ENCODE peak calls at places on chromosome 4, in four cellular contexts. M, G, A and H are unnamed samples.

GRCh38 chr4:15149842-15150592 is 147.7 kb downstream of the CPEB2 start:
- DNase-seq in M (peak), G (peak), A (peak), H (no peak)

GRCh38 chr4:10087152-10087791 is 29.3 kb downstream of the WDR1 start:
- DNase-seq in M (no peak), G (no peak), A (no peak), H (no peak)

GRCh38 chr4:16692021-16692420 is 206.4 kb downstream of the LDB2 start:
- DNase-seq in M (no peak), G (no peak), A (no peak), H (no peak)

GRCh38 chr4:99362768-99363167 is 10.2 kb upstream of the ADH1C start:
- DNase-seq in M (no peak), G (no peak), A (no peak), H (no peak)

GRCh38 chr4:141576585-141577110 is 59.7 kb upstream of the IL15 start:
- DNase-seq in M (no peak), G (no peak), A (no peak), H (no peak)

GRCh38 chr4:13905543-13905942 is 278.0 kb upstream of the BOD1L1 start:
- DNase-seq in M (no peak), G (no peak), A (no peak), H (no peak)

GRCh38 chr4:87011340-87012034 is 76.7 kb downstream of the AFF1 start:
- DNase-seq in M (no peak), G (no peak), A (peak), H (no peak)

GRCh38 chr4:151361126-151361525 is 35.7 kb upstream of the SH3D19 start:
- DNase-seq in M (no peak), G (no peak), A (no peak), H (no peak)

DNA sequence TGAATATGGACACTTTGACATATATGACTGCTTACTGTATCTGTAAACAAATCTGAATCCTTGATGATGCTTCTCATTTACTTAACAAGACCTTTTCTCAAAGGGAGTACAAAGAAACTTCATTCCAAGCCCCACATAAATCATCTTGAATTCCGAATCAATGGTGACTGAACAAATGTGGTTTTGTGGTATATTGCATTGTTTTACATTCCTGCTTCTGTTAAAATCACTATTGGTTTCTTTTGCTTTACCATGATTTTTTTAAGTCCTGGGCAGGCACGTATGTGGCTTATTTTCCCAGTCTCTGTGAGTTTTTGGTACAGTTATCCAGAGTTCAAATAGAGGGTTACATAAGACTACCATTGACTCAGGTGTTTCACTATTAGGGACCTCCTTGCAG is 196.3 kb downstream of the GALNTL6 start:
- DNase-seq in M (no peak), G (no peak), A (no peak), H (no peak)
- TF ChIP-seq CTCF in M (no peak), G (no peak), A (no peak), H (no peak)

GRCh38 chr4:2796261-2797187 is 3.6 kb downstream of the SH3BP2 start:
- DNase-seq in M (no peak), G (peak), A (peak), H (peak)
- TF ChIP-seq CTCF in M (no peak), G (no peak), A (no peak), H (no peak)

GRCh38 chr4:139892973-139893736 is 227.5 kb downstream of the MGST2 start:
- DNase-seq in M (no peak), G (no peak), A (no peak), H (no peak)
- TF ChIP-seq CTCF in M (no peak), G (no peak), A (no peak), H (no peak)

GRCh38 chr4:53804719-53805118 is 213.4 kb upstream of the LNX1 start:
- DNase-seq in M (no peak), G (peak), A (peak), H (peak)
- TF ChIP-seq CTCF in M (peak), G (peak), A (no peak), H (no peak)